ENCODE peak calls at places on chromosomes 11 and 22, in six cellular contexts. One of them, this sample, is unnamed.

GRCh38 chr11:115425816-115426215 is 78.4 kb downstream of the CADM1 start:
- DNase-seq in heart left ventricle: no peak
- DNase-seq in adrenal gland: no peak
- DNase-seq in prostate gland: no peak
- DNase-seq in tibial nerve: no peak
- DNase-seq in vagina: no peak
- DNase-seq in this sample: no peak

GRCh38 chr11:79414644-79415317 is 26.0 kb downstream of the TENM4 start:
- DNase-seq in heart left ventricle: peak; percentile 27
- DNase-seq in adrenal gland: peak; percentile 90
- DNase-seq in prostate gland: no peak
- DNase-seq in tibial nerve: no peak
- DNase-seq in vagina: no peak
- DNase-seq in this sample: no peak

GRCh38 chr11:70068950-70069349 is 9.2 kb upstream of the ANO1 start:
- DNase-seq in heart left ventricle: no peak
- DNase-seq in adrenal gland: no peak
- DNase-seq in prostate gland: no peak
- DNase-seq in tibial nerve: no peak
- DNase-seq in vagina: peak; percentile 52
- DNase-seq in this sample: no peak

GRCh38 chr11:1772270-1773130 is 8.8 kb upstream of the CTSD start:
- DNase-seq in heart left ventricle: no peak
- DNase-seq in adrenal gland: peak; percentile 84
- DNase-seq in prostate gland: no peak
- DNase-seq in tibial nerve: peak; percentile 38
- DNase-seq in vagina: no peak
- DNase-seq in this sample: peak; percentile 96

GRCh38 chr11:76152086-76152658 is 54.1 kb downstream of the WNT11 start:
- DNase-seq in heart left ventricle: peak; percentile 93
- DNase-seq in adrenal gland: peak; percentile 92
- DNase-seq in prostate gland: peak; percentile 79
- DNase-seq in tibial nerve: peak; percentile 93
- DNase-seq in vagina: no peak
- DNase-seq in this sample: peak; percentile 91

GRCh38 chr22:17907731-17908051 is 116.7 kb downstream of the MICAL3 start:
- DNase-seq in heart left ventricle: no peak
- DNase-seq in adrenal gland: no peak
- DNase-seq in prostate gland: no peak
- DNase-seq in tibial nerve: no peak
- DNase-seq in vagina: no peak
- DNase-seq in this sample: no peak

GRCh38 chr22:37940698-37941376 is 12.6 kb downstream of the C22orf23 start:
- DNase-seq in heart left ventricle: no peak
- DNase-seq in adrenal gland: no peak
- DNase-seq in prostate gland: no peak
- DNase-seq in tibial nerve: peak; percentile 41
- DNase-seq in vagina: no peak
- DNase-seq in this sample: no peak

GRCh38 chr11:38302564-38302963 is 1704.5 kb upstream of the RAG2 start:
- DNase-seq in heart left ventricle: no peak
- DNase-seq in adrenal gland: no peak
- DNase-seq in prostate gland: no peak
- DNase-seq in tibial nerve: no peak
- DNase-seq in vagina: no peak
- DNase-seq in this sample: no peak

GRCh38 chr11:1754376-1755150 is 4.2 kb upstream of the IFITM10 start:
- DNase-seq in heart left ventricle: no peak
- DNase-seq in adrenal gland: no peak
- DNase-seq in prostate gland: no peak
- DNase-seq in tibial nerve: no peak
- DNase-seq in vagina: no peak
- DNase-seq in this sample: no peak

GRCh38 chr11:1564535-1565172 is 7.4 kb downstream of the DUSP8 start:
- DNase-seq in heart left ventricle: peak; percentile 85
- DNase-seq in adrenal gland: peak; percentile 96
- DNase-seq in prostate gland: no peak
- DNase-seq in tibial nerve: no peak
- DNase-seq in vagina: no peak
- DNase-seq in this sample: peak; percentile 99

GRCh38 chr11:31865606-31866300 is 54.6 kb upstream of the PAX6 start:
- DNase-seq in heart left ventricle: no peak
- DNase-seq in adrenal gland: no peak
- DNase-seq in prostate gland: no peak
- DNase-seq in tibial nerve: no peak
- DNase-seq in vagina: no peak
- DNase-seq in this sample: no peak

GRCh38 chr11:126310229-126310991 is 6.5 kb downstream of the DCPS start:
- DNase-seq in heart left ventricle: peak; percentile 81
- DNase-seq in adrenal gland: peak; percentile 87
- DNase-seq in prostate gland: peak; percentile 72
- DNase-seq in tibial nerve: peak; percentile 86
- DNase-seq in vagina: no peak
- DNase-seq in this sample: peak; percentile 49

GRCh38 chr22:27476729-27477128 is 324.8 kb downstream of the MN1 start:
- DNase-seq in heart left ventricle: no peak
- DNase-seq in adrenal gland: peak; percentile 26
- DNase-seq in prostate gland: no peak
- DNase-seq in tibial nerve: no peak
- DNase-seq in vagina: no peak
- DNase-seq in this sample: peak; percentile 65

GRCh38 chr11:45839204-45839603 is 8.1 kb upstream of the CRY2 start:
- DNase-seq in heart left ventricle: no peak
- DNase-seq in adrenal gland: no peak
- DNase-seq in prostate gland: no peak
- DNase-seq in tibial nerve: no peak
- DNase-seq in vagina: no peak
- DNase-seq in this sample: no peak

GRCh38 chr22:43185860-43186261 is 1.1 kb downstream of the TTLL12 start:
- DNase-seq in heart left ventricle: peak; percentile 75
- DNase-seq in adrenal gland: peak; percentile 82
- DNase-seq in prostate gland: peak; percentile 86
- DNase-seq in tibial nerve: peak; percentile 52
- DNase-seq in vagina: no peak
- DNase-seq in this sample: no peak

DNA sequence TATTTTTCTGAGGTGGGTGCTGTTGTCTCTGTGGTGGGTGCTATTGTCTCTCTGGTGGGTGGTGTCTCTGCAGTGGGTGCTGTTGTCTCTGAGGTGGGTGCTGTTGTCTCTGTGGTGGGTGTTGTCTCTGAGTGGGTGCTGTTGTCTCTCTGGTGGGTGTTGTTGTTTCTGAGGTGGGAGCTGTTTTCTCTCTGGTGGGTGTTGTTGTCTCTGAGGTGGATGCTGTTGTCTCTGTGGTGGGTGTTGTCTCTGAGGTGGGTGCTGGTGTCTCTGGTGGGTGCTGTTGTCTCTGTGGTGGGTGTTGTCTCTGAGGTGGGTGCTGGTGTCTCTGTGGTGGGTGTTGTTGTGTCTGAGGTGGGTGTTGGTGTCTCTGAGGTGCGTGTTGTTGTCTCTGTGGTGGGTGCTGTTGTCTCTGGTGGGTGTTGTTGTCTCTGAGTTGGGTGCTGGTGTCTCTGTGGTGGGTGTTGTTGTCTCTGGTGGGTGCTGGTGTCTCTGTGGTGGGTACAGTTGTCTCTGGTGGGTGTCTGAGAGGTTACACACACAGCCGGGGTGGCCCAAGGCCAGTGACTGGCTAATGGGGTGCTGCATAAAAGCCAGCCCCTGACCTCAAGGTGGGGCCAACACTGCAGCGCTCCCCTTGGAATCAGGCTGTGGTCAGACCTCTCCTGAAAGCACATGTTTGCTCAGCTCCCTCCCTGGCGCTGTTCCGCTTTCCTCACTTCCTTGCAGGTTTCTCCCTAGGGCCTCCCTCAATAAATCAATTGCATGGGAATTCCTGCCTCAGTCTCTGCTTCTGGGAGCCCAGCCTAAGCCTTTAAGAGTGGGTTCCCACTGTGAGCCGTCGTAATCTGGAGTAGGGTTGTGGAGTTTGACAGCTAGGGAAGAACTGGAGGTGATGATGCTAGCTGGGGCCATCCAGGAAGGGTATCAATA is 31.0 kb upstream of the XBP1 start:
- DNase-seq in heart left ventricle: no peak
- DNase-seq in adrenal gland: no peak
- DNase-seq in prostate gland: no peak
- DNase-seq in tibial nerve: no peak
- DNase-seq in vagina: no peak
- DNase-seq in this sample: no peak
- TF ChIP-seq POLR2A in heart left ventricle: no peak
- TF ChIP-seq POLR2A in adrenal gland: no peak
- TF ChIP-seq POLR2A in prostate gland: no peak
- TF ChIP-seq POLR2A in tibial nerve: no peak
- TF ChIP-seq POLR2A in vagina: no peak
- TF ChIP-seq POLR2A in this sample: no peak

DNA sequence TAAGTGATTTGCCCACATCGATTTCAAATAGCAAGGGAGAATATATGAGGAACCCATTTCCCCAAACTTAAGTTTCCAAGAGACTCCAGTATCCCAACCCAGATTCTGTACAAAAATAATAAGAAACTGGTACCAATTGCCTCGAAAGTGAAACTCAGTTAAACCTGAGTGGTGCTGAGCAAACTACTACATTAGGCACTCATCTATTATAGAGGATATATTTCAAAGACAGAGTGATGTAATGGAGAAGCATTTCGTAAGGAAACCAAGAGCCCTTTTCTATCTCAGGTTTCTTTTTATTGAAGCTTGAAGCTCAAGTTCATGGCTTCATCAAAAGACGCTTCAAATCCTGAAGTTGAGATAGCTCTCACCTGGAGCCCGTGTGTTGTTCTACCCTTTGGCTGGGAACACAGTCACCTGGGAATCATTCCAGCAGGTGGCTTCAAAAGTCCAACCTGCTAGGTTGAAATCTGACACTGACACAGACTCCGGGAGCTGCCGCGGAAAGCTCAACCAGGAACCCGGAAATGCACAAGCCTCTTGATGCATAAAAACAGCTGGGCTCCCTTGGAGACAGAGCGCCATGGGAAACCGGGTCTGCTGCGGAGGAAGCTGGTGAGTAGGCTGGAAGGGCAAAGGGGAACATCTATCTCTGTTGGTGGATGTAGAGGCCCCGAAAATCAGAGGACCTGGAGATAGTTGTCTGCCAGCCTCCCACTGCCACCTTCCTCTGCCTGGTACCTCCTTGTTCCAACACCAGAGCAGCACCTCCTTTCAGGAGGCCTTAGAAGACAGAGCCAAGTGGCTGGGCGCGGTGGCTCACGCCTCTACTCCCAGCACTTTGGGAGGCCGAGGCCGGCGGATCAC is at the start of gene C11orf52:
- DNase-seq in heart left ventricle: no peak
- DNase-seq in adrenal gland: no peak
- DNase-seq in prostate gland: peak; percentile 92
- DNase-seq in tibial nerve: no peak
- DNase-seq in vagina: no peak
- DNase-seq in this sample: no peak
- TF ChIP-seq POLR2A in heart left ventricle: no peak
- TF ChIP-seq POLR2A in adrenal gland: no peak
- TF ChIP-seq POLR2A in prostate gland: peak; percentile 35
- TF ChIP-seq POLR2A in tibial nerve: no peak
- TF ChIP-seq POLR2A in vagina: no peak
- TF ChIP-seq POLR2A in this sample: no peak

GRCh38 chr11:134288486-134288885 is 12.3 kb downstream of the GLB1L3 start:
- DNase-seq in heart left ventricle: no peak
- DNase-seq in adrenal gland: no peak
- DNase-seq in prostate gland: no peak
- DNase-seq in tibial nerve: no peak
- DNase-seq in vagina: peak; percentile 74
- DNase-seq in this sample: no peak

GRCh38 chr11:134289789-134290188 is 13.6 kb downstream of the GLB1L3 start:
- DNase-seq in heart left ventricle: no peak
- DNase-seq in adrenal gland: no peak
- DNase-seq in prostate gland: no peak
- DNase-seq in tibial nerve: no peak
- DNase-seq in vagina: peak; percentile 37
- DNase-seq in this sample: no peak

GRCh38 chr11:134290646-134291045 is 14.5 kb downstream of the GLB1L3 start:
- DNase-seq in heart left ventricle: no peak
- DNase-seq in adrenal gland: no peak
- DNase-seq in prostate gland: no peak
- DNase-seq in tibial nerve: no peak
- DNase-seq in vagina: peak; percentile 87
- DNase-seq in this sample: no peak

GRCh38 chr11:134287561-134287960 is 11.4 kb downstream of the GLB1L3 start:
- DNase-seq in heart left ventricle: no peak
- DNase-seq in adrenal gland: no peak
- DNase-seq in prostate gland: no peak
- DNase-seq in tibial nerve: no peak
- DNase-seq in vagina: peak; percentile 61
- DNase-seq in this sample: no peak

GRCh38 chr11:134289167-134289566 is 13.0 kb downstream of the GLB1L3 start:
- DNase-seq in heart left ventricle: no peak
- DNase-seq in adrenal gland: no peak
- DNase-seq in prostate gland: no peak
- DNase-seq in tibial nerve: no peak
- DNase-seq in vagina: no peak
- DNase-seq in this sample: no peak
- TF ChIP-seq POLR2A in heart left ventricle: no peak
- TF ChIP-seq POLR2A in adrenal gland: no peak
- TF ChIP-seq POLR2A in prostate gland: no peak
- TF ChIP-seq POLR2A in tibial nerve: no peak
- TF ChIP-seq POLR2A in vagina: no peak
- TF ChIP-seq POLR2A in this sample: no peak

GRCh38 chr11:68138256-68138655 is 17.1 kb upstream of the CHKA start:
- DNase-seq in heart left ventricle: no peak
- DNase-seq in adrenal gland: no peak
- DNase-seq in prostate gland: peak; percentile 61
- DNase-seq in tibial nerve: no peak
- DNase-seq in vagina: no peak
- DNase-seq in this sample: no peak

GRCh38 chr11:68136866-68137265 is 15.7 kb upstream of the CHKA start:
- DNase-seq in heart left ventricle: no peak
- DNase-seq in adrenal gland: no peak
- DNase-seq in prostate gland: no peak
- DNase-seq in tibial nerve: no peak
- DNase-seq in vagina: no peak
- DNase-seq in this sample: no peak

GRCh38 chr11:68135161-68135560 is 14.0 kb upstream of the CHKA start:
- DNase-seq in heart left ventricle: no peak
- DNase-seq in adrenal gland: no peak
- DNase-seq in prostate gland: no peak
- DNase-seq in tibial nerve: no peak
- DNase-seq in vagina: no peak
- DNase-seq in this sample: no peak

GRCh38 chr11:68139395-68139794 is 18.2 kb upstream of the CHKA start:
- DNase-seq in heart left ventricle: no peak
- DNase-seq in adrenal gland: no peak
- DNase-seq in prostate gland: no peak
- DNase-seq in tibial nerve: no peak
- DNase-seq in vagina: no peak
- DNase-seq in this sample: no peak

DNA sequence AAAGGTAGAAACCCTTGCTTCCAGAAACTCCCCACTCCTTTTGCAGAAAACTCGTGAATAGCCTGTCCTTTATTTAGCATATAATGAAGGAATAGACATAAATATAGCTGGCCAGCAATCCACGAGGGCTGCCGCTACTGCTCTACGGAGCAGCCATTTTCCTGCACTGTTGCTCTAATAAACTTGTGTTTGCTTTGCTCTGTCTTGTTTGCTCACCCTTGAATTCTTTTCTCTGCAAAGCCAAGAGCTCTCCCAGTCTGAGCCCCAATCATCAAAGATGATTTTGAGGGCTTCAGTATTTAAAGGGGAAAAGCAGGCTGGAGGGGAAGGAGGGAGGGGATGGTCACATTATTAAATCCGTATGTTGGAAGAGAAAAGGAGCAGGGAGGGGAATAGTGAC is 16.6 kb upstream of the CHKA start:
- DNase-seq in heart left ventricle: no peak
- DNase-seq in adrenal gland: no peak
- DNase-seq in prostate gland: no peak
- DNase-seq in tibial nerve: no peak
- DNase-seq in vagina: no peak
- DNase-seq in this sample: no peak
- TF ChIP-seq POLR2A in heart left ventricle: no peak
- TF ChIP-seq POLR2A in adrenal gland: no peak
- TF ChIP-seq POLR2A in prostate gland: no peak
- TF ChIP-seq POLR2A in tibial nerve: no peak
- TF ChIP-seq POLR2A in vagina: no peak
- TF ChIP-seq POLR2A in this sample: no peak

This sample was measured in H54.